ENCODE peak calls at places on chromosomes 7 and 10, in eight cellular contexts. Q is AG09319, V is H9, B is adrenal gland, F is AG04450, W is fibroblast of lung, I is neural crest cell, J is neural progenitor cell. U is an unnamed sample.

GRCh38 chr10:86757110-86757790 is 831 bp downstream of the BMPR1A start:
- DNase-seq in F (no peak), V (no peak), I (peak; percentile 29), B (peak; percentile 63), W (peak; percentile 66), Q (no peak), J (peak; percentile 61), U (peak; percentile 72)

GRCh38 chr10:66982792-66983481 is 57.1 kb downstream of the LRRTM3 start:
- DNase-seq in W (no peak), F (no peak), B (no peak), Q (no peak), J (peak; percentile 40), I (no peak), V (no peak), U (no peak)

GRCh38 chr10:125633517-125633999 is 49.4 kb downstream of the TEX36 start:
- DNase-seq in B (no peak), I (no peak), J (no peak), Q (no peak), W (peak; percentile 56), F (no peak), V (no peak), U (no peak)

GRCh38 chr7:1672851-1673486 is 2.9 kb downstream of the ELFN1 start:
- DNase-seq in W (no peak), B (peak; percentile 28), F (no peak), Q (no peak), J (no peak), V (no peak), I (no peak), U (no peak)

GRCh38 chr10:14604181-14605142 is 170.2 kb downstream of the FAM107B start:
- DNase-seq in J (peak; percentile 91), F (no peak), B (peak; percentile 87), V (peak; percentile 45), I (peak; percentile 60), W (peak; percentile 67), Q (peak; percentile 73), U (peak; percentile 88)

GRCh38 chr10:34124522-34125035 is 690.5 kb downstream of the PARD3 start:
- DNase-seq in I (no peak), Q (no peak), F (no peak), V (no peak), B (peak; percentile 65), W (peak; percentile 75), J (no peak), U (peak; percentile 81)

GRCh38 chr10:84805149-84805548 is 476.8 kb downstream of the CCSER2 start:
- DNase-seq in B (no peak), Q (no peak), V (no peak), W (no peak), I (no peak), F (no peak), J (no peak), U (no peak)

GRCh38 chr7:101125989-101126650 is 784 bp upstream of the SERPINE1 start:
- DNase-seq in V (no peak), J (no peak), Q (no peak), I (no peak), W (peak; percentile 85), B (peak; percentile 85), F (no peak), U (peak; percentile 89)

GRCh38 chr7:30285531-30286284 is 1.3 kb downstream of the ZNRF2 start:
- DNase-seq in J (peak; percentile 53), Q (no peak), B (peak; percentile 67), I (peak; percentile 14), F (no peak), W (peak; percentile 65), V (peak; percentile 46), U (peak; percentile 69)

GRCh38 chr7:63925262-63925625 is 73.4 kb upstream of the ZNF722 start:
- DNase-seq in J (no peak), Q (no peak), F (no peak), W (no peak), B (no peak), I (no peak), V (no peak), U (no peak)

GRCh38 chr7:8418627-8419245 is 14.7 kb upstream of the NXPH1 start:
- DNase-seq in V (peak; percentile 36), B (peak; percentile 84), W (peak; percentile 49), I (peak; percentile 71), Q (peak; percentile 1), J (peak; percentile 86), F (peak; percentile 3), U (peak; percentile 70)

DNA sequence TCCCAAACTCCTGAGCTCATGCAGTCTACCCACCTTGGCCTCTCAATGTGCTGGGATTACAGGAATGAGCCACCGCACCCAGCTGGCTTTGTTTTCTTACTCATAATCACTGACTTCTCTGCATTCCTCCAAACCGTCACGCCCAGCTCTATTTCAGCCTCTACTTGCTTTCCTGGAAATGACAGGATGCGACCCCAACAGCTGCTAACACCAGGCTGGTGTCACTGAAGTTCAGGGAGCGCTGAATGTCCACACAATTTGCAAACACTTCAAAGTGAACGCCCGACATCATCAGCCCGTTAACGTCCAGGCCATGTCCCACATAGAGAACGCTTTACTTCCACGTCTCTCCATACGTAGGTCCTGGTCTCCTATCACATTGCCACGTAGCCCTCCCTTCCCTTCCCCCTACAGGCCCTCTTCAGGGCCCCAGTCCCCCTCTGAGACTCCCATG is 12.8 kb upstream of the PROSER2 start:
- DNase-seq in J (no peak), B (peak; percentile 62), V (no peak), F (peak; percentile 7), W (peak; percentile 66), Q (no peak), I (no peak), U (peak; percentile 68)
- TF ChIP-seq CTCF in J (no peak), B (no peak), V (no peak), F (no peak), W (no peak), Q (no peak), I (no peak), U (no peak)

GRCh38 chr7:41010418-41010817 is 692.5 kb downstream of the INHBA start:
- DNase-seq in J (no peak), B (no peak), Q (peak; percentile 87), V (no peak), W (no peak), I (no peak), F (no peak), U (no peak)
- TF ChIP-seq CTCF in J (no peak), B (no peak), Q (peak; percentile 40), V (no peak), W (no peak), I (no peak), F (no peak), U (no peak)

GRCh38 chr7:55127622-55128081 is 108.8 kb downstream of the EGFR start:
- DNase-seq in Q (no peak), W (peak; percentile 83), I (no peak), J (no peak), B (no peak), V (no peak), F (peak; percentile 54), U (peak; percentile 87)

GRCh38 chr7:55128693-55129394 is 110.0 kb downstream of the EGFR start:
- DNase-seq in B (no peak), Q (no peak), I (no peak), V (no peak), F (no peak), J (peak; percentile 31), W (peak; percentile 69), U (peak; percentile 76)

GRCh38 chr7:55122263-55122662 is 103.4 kb downstream of the EGFR start:
- DNase-seq in Q (no peak), B (no peak), V (no peak), J (no peak), F (no peak), I (no peak), W (no peak), U (no peak)

GRCh38 chr7:55127135-55127551 is 108.3 kb downstream of the EGFR start:
- DNase-seq in B (no peak), F (no peak), W (no peak), V (no peak), J (no peak), I (no peak), Q (no peak), U (no peak)

DNA sequence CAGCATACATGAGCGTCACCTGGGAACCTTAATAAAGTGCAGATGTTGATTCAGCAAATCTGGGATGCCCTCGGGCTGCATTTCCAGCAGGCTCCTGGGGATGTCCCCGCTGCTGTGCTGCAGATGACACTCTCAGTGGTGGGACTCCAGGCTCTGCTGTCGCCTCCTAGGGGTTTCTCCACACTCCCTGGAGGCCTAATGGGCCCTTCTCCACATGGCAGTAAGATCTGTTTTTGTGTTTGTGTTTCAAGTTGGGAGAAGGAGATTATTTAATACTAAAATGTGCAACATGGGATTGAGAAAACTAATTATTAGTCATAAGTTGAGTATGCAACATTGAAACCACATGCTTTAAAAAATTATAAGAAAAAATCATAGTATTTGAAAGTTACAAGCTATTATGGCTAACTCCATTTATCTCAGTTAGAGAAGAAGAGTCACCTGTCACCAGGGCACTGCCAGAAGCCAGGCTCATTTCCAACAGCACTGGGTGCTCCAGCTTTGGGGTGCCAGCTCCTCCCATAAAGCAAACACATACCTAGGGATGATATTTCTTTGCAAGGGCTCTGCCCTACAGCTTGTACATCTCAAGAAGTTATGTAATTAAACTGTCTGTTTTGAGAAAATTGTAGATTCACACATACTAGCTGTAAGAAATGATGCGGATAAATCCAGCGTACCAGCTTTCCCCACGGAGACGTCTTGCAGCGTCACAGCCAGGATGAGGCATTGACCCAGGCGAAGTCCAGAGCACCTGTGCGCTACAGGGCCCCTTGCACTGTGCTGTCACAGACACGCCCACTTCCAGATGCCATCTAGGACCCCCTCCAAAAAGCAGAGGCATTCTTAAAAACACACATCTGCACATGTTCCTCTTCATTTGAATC is 106.4 kb downstream of the EGFR start:
- DNase-seq in Q (no peak), B (no peak), F (no peak), V (no peak), W (no peak), I (no peak), J (no peak), U (no peak)
- TF ChIP-seq CTCF in Q (no peak), B (no peak), F (no peak), V (peak; percentile 48), W (peak; percentile 8), I (no peak), J (peak; percentile 15), U (no peak)

DNA sequence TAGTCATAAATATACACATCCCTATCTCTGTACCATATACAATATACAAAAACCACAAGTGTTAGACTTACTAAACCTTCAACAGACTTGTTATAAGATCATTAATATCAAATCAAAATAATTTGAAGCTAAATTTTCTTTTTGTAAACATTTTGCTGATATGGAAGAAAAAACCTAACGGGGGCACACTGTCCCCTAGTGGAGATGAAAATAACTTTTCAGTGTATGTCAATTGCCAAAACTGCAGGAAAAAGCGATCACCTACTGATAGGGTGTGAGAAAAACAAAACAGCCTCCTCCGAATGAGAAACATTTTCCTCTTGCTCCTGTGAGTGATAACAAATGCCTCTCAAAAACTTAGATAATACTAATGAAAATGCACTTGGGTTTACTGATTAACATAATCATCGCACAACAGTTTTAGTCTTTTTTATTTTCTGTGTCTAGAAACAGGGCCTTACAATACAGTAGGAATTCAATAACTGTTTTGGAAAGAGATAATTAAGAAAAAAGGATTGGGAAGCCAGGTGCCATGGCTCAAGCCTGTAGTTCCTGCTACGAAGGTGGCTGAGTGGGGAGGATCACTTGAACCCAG is 322.7 kb downstream of the CRPPA start:
- DNase-seq in B (no peak), J (peak; percentile 25), V (no peak), I (no peak), W (no peak), Q (no peak), F (no peak), U (peak; percentile 46)
- TF ChIP-seq CTCF in B (no peak), J (peak; percentile 77), V (peak; percentile 90), I (peak; percentile 66), W (peak; percentile 87), Q (peak; percentile 57), F (peak; percentile 88), U (peak; percentile 92)

DNA sequence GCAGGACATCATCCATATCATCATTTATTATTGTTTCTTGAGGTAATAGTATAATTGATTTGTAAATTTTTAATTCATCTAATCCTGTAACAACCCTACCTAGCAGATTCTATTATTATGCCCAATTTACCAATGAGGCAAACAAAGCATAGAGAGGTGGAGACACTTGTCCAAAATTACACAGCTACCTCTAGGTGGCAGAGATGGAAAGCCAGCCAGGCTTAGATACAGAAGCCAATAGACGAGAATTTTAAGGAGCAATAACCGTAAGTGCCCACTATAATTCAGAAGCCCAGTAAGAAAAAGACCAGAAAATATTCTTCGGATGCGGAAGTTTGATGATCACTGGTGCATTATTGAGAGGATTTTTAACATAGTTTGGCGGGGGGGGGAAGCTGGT is 54.0 kb downstream of the ANK3 start:
- DNase-seq in B (no peak), J (no peak), Q (no peak), W (no peak), V (no peak), I (no peak), F (no peak), U (peak; percentile 27)
- TF ChIP-seq CTCF in B (no peak), J (peak; percentile 38), Q (peak; percentile 1), W (peak; percentile 22), V (peak; percentile 50), I (no peak), F (peak; percentile 15), U (peak; percentile 30)